ENCODE peak calls at places on chromosomes 3 and 15, in eight cellular contexts. One of them, this sample, is unnamed.

GRCh38 chr15:73601449-73602425 is 31.5 kb downstream of the NPTN start:
- DNase-seq in esophagus squamous epithelium: no peak
- DNase-seq in progenitor cell of endocrine pancreas: no peak
- DNase-seq in cardiac fibroblast: peak; percentile 76
- DNase-seq in GM10248: no peak
- DNase-seq in AG09309: no peak
- DNase-seq in RWPE1: peak; percentile 44
- DNase-seq in right lobe of liver: no peak
- DNase-seq in this sample: peak; percentile 62

GRCh38 chr3:29335438-29335837 is 54.6 kb downstream of the RBMS3 start:
- DNase-seq in progenitor cell of endocrine pancreas: no peak
- DNase-seq in cardiac fibroblast: peak; percentile 99
- DNase-seq in right lobe of liver: peak; percentile 59
- DNase-seq in AG09309: peak; percentile 96
- DNase-seq in GM10248: no peak
- DNase-seq in esophagus squamous epithelium: no peak
- DNase-seq in RWPE1: peak; percentile 36
- DNase-seq in this sample: no peak

GRCh38 chr15:39700301-39700700 is 82.3 kb downstream of the FSIP1 start:
- DNase-seq in right lobe of liver: no peak
- DNase-seq in AG09309: no peak
- DNase-seq in progenitor cell of endocrine pancreas: no peak
- DNase-seq in esophagus squamous epithelium: no peak
- DNase-seq in cardiac fibroblast: no peak
- DNase-seq in RWPE1: no peak
- DNase-seq in GM10248: no peak
- DNase-seq in this sample: no peak

GRCh38 chr15:94119923-94120775 is 111.2 kb upstream of the MCTP2 start:
- DNase-seq in cardiac fibroblast: peak; percentile 89
- DNase-seq in esophagus squamous epithelium: no peak
- DNase-seq in AG09309: peak; percentile 72
- DNase-seq in right lobe of liver: peak; percentile 58
- DNase-seq in GM10248: peak; percentile 53
- DNase-seq in RWPE1: peak; percentile 81
- DNase-seq in progenitor cell of endocrine pancreas: peak; percentile 46
- DNase-seq in this sample: peak; percentile 50

GRCh38 chr15:82312611-82313349 is 36.5 kb downstream of the GOLGA6L10 start:
- DNase-seq in progenitor cell of endocrine pancreas: no peak
- DNase-seq in AG09309: no peak
- DNase-seq in RWPE1: no peak
- DNase-seq in right lobe of liver: no peak
- DNase-seq in esophagus squamous epithelium: no peak
- DNase-seq in cardiac fibroblast: peak; percentile 11
- DNase-seq in GM10248: no peak
- DNase-seq in this sample: no peak

GRCh38 chr3:13170317-13170716 is 97.1 kb upstream of the IQSEC1 start:
- DNase-seq in esophagus squamous epithelium: no peak
- DNase-seq in progenitor cell of endocrine pancreas: no peak
- DNase-seq in right lobe of liver: no peak
- DNase-seq in AG09309: no peak
- DNase-seq in cardiac fibroblast: no peak
- DNase-seq in GM10248: no peak
- DNase-seq in RWPE1: no peak
- DNase-seq in this sample: no peak

GRCh38 chr3:172280406-172281051 is 167.7 kb downstream of the GHSR start:
- DNase-seq in RWPE1: peak; percentile 8
- DNase-seq in right lobe of liver: no peak
- DNase-seq in cardiac fibroblast: peak; percentile 81
- DNase-seq in AG09309: no peak
- DNase-seq in esophagus squamous epithelium: no peak
- DNase-seq in GM10248: no peak
- DNase-seq in progenitor cell of endocrine pancreas: no peak
- DNase-seq in this sample: no peak

GRCh38 chr3:114841515-114841914 is 305.6 kb downstream of the ZBTB20 start:
- DNase-seq in right lobe of liver: no peak
- DNase-seq in AG09309: no peak
- DNase-seq in cardiac fibroblast: no peak
- DNase-seq in RWPE1: peak; percentile 19
- DNase-seq in esophagus squamous epithelium: no peak
- DNase-seq in progenitor cell of endocrine pancreas: no peak
- DNase-seq in GM10248: no peak
- DNase-seq in this sample: no peak

GRCh38 chr3:155984791-155985417 is 114.5 kb downstream of the GMPS start:
- DNase-seq in progenitor cell of endocrine pancreas: no peak
- DNase-seq in esophagus squamous epithelium: no peak
- DNase-seq in GM10248: no peak
- DNase-seq in right lobe of liver: no peak
- DNase-seq in RWPE1: no peak
- DNase-seq in cardiac fibroblast: no peak
- DNase-seq in AG09309: no peak
- DNase-seq in this sample: no peak

GRCh38 chr3:50608278-50608677 is 3.3 kb downstream of the CISH start:
- DNase-seq in RWPE1: no peak
- DNase-seq in AG09309: no peak
- DNase-seq in esophagus squamous epithelium: no peak
- DNase-seq in cardiac fibroblast: no peak
- DNase-seq in right lobe of liver: no peak
- DNase-seq in GM10248: no peak
- DNase-seq in progenitor cell of endocrine pancreas: no peak
- DNase-seq in this sample: no peak

GRCh38 chr3:13189639-13190375 is 116.6 kb upstream of the IQSEC1 start:
- DNase-seq in AG09309: peak; percentile 11
- DNase-seq in right lobe of liver: no peak
- DNase-seq in progenitor cell of endocrine pancreas: no peak
- DNase-seq in esophagus squamous epithelium: no peak
- DNase-seq in GM10248: no peak
- DNase-seq in RWPE1: peak; percentile 13
- DNase-seq in cardiac fibroblast: peak; percentile 17
- DNase-seq in this sample: no peak

GRCh38 chr15:98671060-98672008 is 23.0 kb downstream of the IGF1R start:
- DNase-seq in GM10248: no peak
- DNase-seq in right lobe of liver: no peak
- DNase-seq in cardiac fibroblast: peak; percentile 74
- DNase-seq in esophagus squamous epithelium: no peak
- DNase-seq in progenitor cell of endocrine pancreas: no peak
- DNase-seq in AG09309: no peak
- DNase-seq in RWPE1: no peak
- DNase-seq in this sample: no peak

GRCh38 chr3:59480486-59480995 is 430.7 kb upstream of the CFAP20DC start:
- DNase-seq in AG09309: peak; percentile 23
- DNase-seq in GM10248: no peak
- DNase-seq in RWPE1: peak; percentile 45
- DNase-seq in esophagus squamous epithelium: no peak
- DNase-seq in progenitor cell of endocrine pancreas: no peak
- DNase-seq in cardiac fibroblast: peak; percentile 46
- DNase-seq in right lobe of liver: no peak
- DNase-seq in this sample: no peak

GRCh38 chr3:143775401-143775970 is 72.8 kb downstream of the SLC9A9 start:
- DNase-seq in esophagus squamous epithelium: no peak
- DNase-seq in right lobe of liver: no peak
- DNase-seq in cardiac fibroblast: peak; percentile 54
- DNase-seq in AG09309: no peak
- DNase-seq in GM10248: peak; percentile 61
- DNase-seq in progenitor cell of endocrine pancreas: no peak
- DNase-seq in RWPE1: peak; percentile 79
- DNase-seq in this sample: no peak

GRCh38 chr3:171851685-171852084 is 8.5 kb downstream of the TMEM212 start:
- DNase-seq in GM10248: no peak
- DNase-seq in AG09309: no peak
- DNase-seq in esophagus squamous epithelium: no peak
- DNase-seq in progenitor cell of endocrine pancreas: no peak
- DNase-seq in right lobe of liver: no peak
- DNase-seq in RWPE1: no peak
- DNase-seq in cardiac fibroblast: peak; percentile 79
- DNase-seq in this sample: no peak

GRCh38 chr15:76206325-76206976 is 104.8 kb downstream of the ETFA start:
- DNase-seq in esophagus squamous epithelium: no peak
- DNase-seq in progenitor cell of endocrine pancreas: no peak
- DNase-seq in AG09309: no peak
- DNase-seq in RWPE1: peak; percentile 65
- DNase-seq in GM10248: no peak
- DNase-seq in right lobe of liver: peak; percentile 90
- DNase-seq in cardiac fibroblast: peak; percentile 91
- DNase-seq in this sample: no peak

DNA sequence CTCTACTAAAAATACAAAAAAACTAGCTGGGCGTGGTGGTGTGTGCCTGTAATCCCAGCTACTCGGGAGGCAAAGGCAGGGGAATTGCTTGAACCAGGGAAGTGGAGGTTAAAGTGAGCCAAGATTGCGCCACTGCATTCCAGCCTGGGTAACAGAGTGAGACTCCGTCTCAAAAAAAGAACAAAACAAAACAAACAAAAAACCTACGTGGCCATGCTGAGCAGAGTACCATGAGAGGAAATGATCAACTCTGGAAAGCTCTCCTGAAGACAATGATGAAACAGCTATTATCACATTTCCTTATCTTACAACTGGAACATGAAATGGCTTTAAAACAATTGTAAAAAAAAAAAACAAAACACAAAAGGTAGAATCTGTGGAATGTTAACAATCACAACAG is 75.2 kb downstream of the CHSY1 start:
- DNase-seq in GM10248: no peak
- DNase-seq in progenitor cell of endocrine pancreas: no peak
- DNase-seq in cardiac fibroblast: peak; percentile 84
- DNase-seq in esophagus squamous epithelium: no peak
- DNase-seq in right lobe of liver: no peak
- DNase-seq in AG09309: no peak
- DNase-seq in RWPE1: no peak
- DNase-seq in this sample: no peak
- TF ChIP-seq CTCF in GM10248: no peak
- TF ChIP-seq CTCF in progenitor cell of endocrine pancreas: no peak
- TF ChIP-seq CTCF in cardiac fibroblast: no peak
- TF ChIP-seq CTCF in esophagus squamous epithelium: no peak
- TF ChIP-seq CTCF in right lobe of liver: no peak
- TF ChIP-seq CTCF in AG09309: no peak
- TF ChIP-seq CTCF in RWPE1: no peak
- TF ChIP-seq CTCF in this sample: no peak

GRCh38 chr3:109899930-109900329 is 562.6 kb upstream of the DPPA4 start:
- DNase-seq in RWPE1: no peak
- DNase-seq in AG09309: no peak
- DNase-seq in progenitor cell of endocrine pancreas: no peak
- DNase-seq in cardiac fibroblast: no peak
- DNase-seq in esophagus squamous epithelium: no peak
- DNase-seq in right lobe of liver: no peak
- DNase-seq in GM10248: no peak
- DNase-seq in this sample: no peak

GRCh38 chr3:109902549-109902948 is 565.2 kb upstream of the DPPA4 start:
- DNase-seq in RWPE1: no peak
- DNase-seq in progenitor cell of endocrine pancreas: no peak
- DNase-seq in AG09309: no peak
- DNase-seq in esophagus squamous epithelium: no peak
- DNase-seq in right lobe of liver: no peak
- DNase-seq in GM10248: no peak
- DNase-seq in cardiac fibroblast: no peak
- DNase-seq in this sample: no peak

GRCh38 chr3:109900774-109901173 is 563.4 kb upstream of the DPPA4 start:
- DNase-seq in esophagus squamous epithelium: no peak
- DNase-seq in cardiac fibroblast: no peak
- DNase-seq in right lobe of liver: no peak
- DNase-seq in AG09309: no peak
- DNase-seq in progenitor cell of endocrine pancreas: no peak
- DNase-seq in GM10248: no peak
- DNase-seq in RWPE1: no peak
- DNase-seq in this sample: no peak

GRCh38 chr3:109897734-109898133 is 560.4 kb upstream of the DPPA4 start:
- DNase-seq in GM10248: no peak
- DNase-seq in AG09309: no peak
- DNase-seq in cardiac fibroblast: peak; percentile 10
- DNase-seq in esophagus squamous epithelium: no peak
- DNase-seq in progenitor cell of endocrine pancreas: no peak
- DNase-seq in right lobe of liver: no peak
- DNase-seq in RWPE1: no peak
- DNase-seq in this sample: no peak

DNA sequence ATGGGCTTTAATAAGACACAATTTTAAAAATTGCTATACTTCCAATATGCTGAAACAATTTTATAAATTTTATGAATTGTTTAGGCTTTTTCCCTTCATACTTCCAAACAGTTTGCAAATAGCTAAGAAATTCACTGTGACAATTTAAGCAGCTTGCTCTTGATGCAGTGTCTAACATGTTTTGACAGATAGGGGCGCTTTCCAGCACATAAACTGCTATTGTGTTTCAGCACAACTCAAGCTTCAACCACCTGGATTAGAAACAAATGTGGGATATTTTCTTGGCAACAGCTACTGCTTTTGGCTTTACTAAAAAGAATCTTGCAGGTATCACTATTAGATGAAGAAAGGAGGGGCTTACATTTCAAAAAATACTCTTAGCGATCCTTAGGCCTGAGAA is 565.8 kb upstream of the DPPA4 start:
- DNase-seq in esophagus squamous epithelium: no peak
- DNase-seq in right lobe of liver: no peak
- DNase-seq in AG09309: no peak
- DNase-seq in cardiac fibroblast: no peak
- DNase-seq in GM10248: no peak
- DNase-seq in progenitor cell of endocrine pancreas: no peak
- DNase-seq in RWPE1: no peak
- DNase-seq in this sample: no peak
- TF ChIP-seq CTCF in esophagus squamous epithelium: no peak
- TF ChIP-seq CTCF in right lobe of liver: no peak
- TF ChIP-seq CTCF in AG09309: peak; percentile 16
- TF ChIP-seq CTCF in cardiac fibroblast: no peak
- TF ChIP-seq CTCF in GM10248: no peak
- TF ChIP-seq CTCF in progenitor cell of endocrine pancreas: no peak
- TF ChIP-seq CTCF in RWPE1: no peak
- TF ChIP-seq CTCF in this sample: no peak

DNA sequence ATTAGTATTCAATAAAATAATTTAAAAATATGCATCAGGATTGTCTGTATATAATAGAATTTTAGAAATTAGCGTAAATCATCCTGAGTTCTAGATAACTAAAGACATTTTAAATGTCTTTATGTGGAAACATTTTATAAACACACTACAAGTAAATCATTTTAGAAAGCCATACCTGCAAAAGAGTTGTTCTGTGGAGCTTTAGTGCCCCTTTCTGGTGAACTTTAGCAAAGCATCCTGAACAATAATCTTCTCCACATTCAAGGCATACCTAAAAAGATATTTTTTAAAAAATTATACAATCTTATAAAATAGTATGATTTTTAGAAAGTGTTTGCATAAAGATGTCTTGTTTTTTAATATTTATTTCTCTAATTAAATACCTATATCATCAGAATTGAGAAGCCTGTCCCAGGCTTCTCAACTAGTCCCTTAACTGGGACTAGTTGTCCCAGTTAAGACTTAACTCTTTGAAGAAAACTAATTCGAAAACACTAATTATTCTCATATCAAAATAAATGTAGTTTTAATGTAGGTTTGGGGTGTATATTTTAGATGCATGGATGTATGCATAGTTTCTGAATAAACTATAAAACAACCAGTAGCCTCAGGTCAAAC is 29.7 kb downstream of the ZBBX start:
- DNase-seq in cardiac fibroblast: peak; percentile 27
- DNase-seq in AG09309: no peak
- DNase-seq in progenitor cell of endocrine pancreas: no peak
- DNase-seq in RWPE1: peak; percentile 3
- DNase-seq in right lobe of liver: no peak
- DNase-seq in GM10248: no peak
- DNase-seq in esophagus squamous epithelium: no peak
- DNase-seq in this sample: no peak
- TF ChIP-seq CTCF in cardiac fibroblast: no peak
- TF ChIP-seq CTCF in AG09309: no peak
- TF ChIP-seq CTCF in progenitor cell of endocrine pancreas: peak; percentile 89
- TF ChIP-seq CTCF in RWPE1: peak; percentile 51
- TF ChIP-seq CTCF in right lobe of liver: peak; percentile 72
- TF ChIP-seq CTCF in GM10248: peak; percentile 43
- TF ChIP-seq CTCF in esophagus squamous epithelium: peak; percentile 25
- TF ChIP-seq CTCF in this sample: peak; percentile 53

GRCh38 chr3:53174346-53175250 is 13.6 kb downstream of the PRKCD start:
- DNase-seq in GM10248: peak; percentile 62
- DNase-seq in AG09309: no peak
- DNase-seq in esophagus squamous epithelium: no peak
- DNase-seq in cardiac fibroblast: no peak
- DNase-seq in right lobe of liver: no peak
- DNase-seq in progenitor cell of endocrine pancreas: no peak
- DNase-seq in RWPE1: no peak
- DNase-seq in this sample: no peak
- TF ChIP-seq CTCF in GM10248: peak; percentile 15
- TF ChIP-seq CTCF in AG09309: no peak
- TF ChIP-seq CTCF in esophagus squamous epithelium: no peak
- TF ChIP-seq CTCF in cardiac fibroblast: no peak
- TF ChIP-seq CTCF in right lobe of liver: no peak
- TF ChIP-seq CTCF in progenitor cell of endocrine pancreas: no peak
- TF ChIP-seq CTCF in RWPE1: no peak
- TF ChIP-seq CTCF in this sample: no peak

This sample was measured in glutamatergic neuron.